ENCODE peak calls at places on chromosomes 3 and 15, in four cellular contexts. O is A549; A is stimulated activated CD4-positive, alpha-beta T cell treated with anti-CD3 and anti-CD28 coated beads, TNF-alpha, amount 100 ng/mL, for 4 hours; G is activated T-cell treated with anti-CD3 and anti-CD28 coated beads for 4 hours. P is an unnamed sample.

GRCh38 chr15:101152914-101153313 is 98.9 kb downstream of the CHSY1 start:
- DNase-seq in O (peak; percentile 45), A (no peak), G (no peak), P (no peak)

GRCh38 chr3:142819214-142819613 is 69.7 kb downstream of the PCOLCE2 start:
- DNase-seq in O (no peak), A (no peak), G (no peak), P (no peak)

GRCh38 chr3:196694202-196694638 is 17.8 kb downstream of the CEP19 start:
- DNase-seq in O (peak; percentile 22), A (no peak), G (peak; percentile 13), P (no peak)

GRCh38 chr3:123300572-123300971 is 98.8 kb downstream of the SEC22A start:
- DNase-seq in O (no peak), A (no peak), G (no peak), P (no peak)

GRCh38 chr3:181782306-181782924 is 70.7 kb downstream of the SOX2 start:
- DNase-seq in O (peak; percentile 67), A (no peak), G (no peak), P (no peak)

GRCh38 chr3:25465266-25465860 is 37.3 kb downstream of the RARB start:
- DNase-seq in O (no peak), A (no peak), G (no peak), P (no peak)

GRCh38 chr3:71559578-71560162 is 23.9 kb downstream of the FOXP1 start:
- DNase-seq in O (no peak), A (no peak), G (no peak), P (no peak)

GRCh38 chr3:58032186-58032585 is 24.0 kb downstream of the FLNB start:
- DNase-seq in O (no peak), A (no peak), G (no peak), P (no peak)

GRCh38 chr3:36214460-36214859 is 165.8 kb upstream of the STAC start:
- DNase-seq in O (no peak), A (no peak), G (no peak), P (no peak)

GRCh38 chr15:41659855-41660234 is 360 bp upstream of the MGA start:
- DNase-seq in O (no peak), A (no peak), G (no peak), P (no peak)

GRCh38 chr3:167110906-167111305 is 269.2 kb downstream of the ZBBX start:
- DNase-seq in O (peak; percentile 2), A (no peak), G (no peak), P (no peak)

GRCh38 chr3:112005091-112005672 is 6.5 kb downstream of the TAGLN3 start:
- DNase-seq in O (no peak), A (no peak), G (no peak), P (no peak)

GRCh38 chr3:34842706-34843478 is 796.4 kb upstream of the ARPP21 start:
- DNase-seq in O (no peak), A (no peak), G (no peak), P (no peak)

GRCh38 chr3:48650723-48651122 is 12.0 kb downstream of the CELSR3 start:
- DNase-seq in O (no peak), A (no peak), G (no peak), P (no peak)

P was measured in CMK.